ENCODE peak calls at places on chromosome 4, in six cellular contexts. J is WTC11, M is psoas muscle, T is glutamatergic neuron, A is upper lobe of right lung, Q is AG09319. V is an unnamed sample.

GRCh38 chr4:105666693-105667092 is 41.8 kb downstream of the INTS12 start:
- DNase-seq in J (no peak), M (no peak), T (no peak), A (no peak), Q (no peak), V (no peak)

GRCh38 chr4:7950301-7951092 is 10.8 kb upstream of the AFAP1 start:
- DNase-seq in J (no peak), M (no peak), T (no peak), A (peak), Q (no peak), V (no peak)

GRCh38 chr4:7266525-7267292 is 74.4 kb downstream of the SORCS2 start:
- DNase-seq in J (no peak), M (no peak), T (no peak), A (no peak), Q (peak), V (no peak)

GRCh38 chr4:4837921-4838601 is 21.4 kb upstream of the MSX1 start:
- DNase-seq in J (no peak), M (no peak), T (no peak), A (peak), Q (no peak), V (no peak)

GRCh38 chr4:181968371-181968770 is 274.8 kb upstream of the TENM3 start:
- DNase-seq in J (no peak), M (no peak), T (no peak), A (no peak), Q (no peak), V (no peak)

GRCh38 chr4:10082459-10083272 is 33.9 kb downstream of the WDR1 start:
- DNase-seq in J (peak), M (peak), T (peak), A (peak), Q (no peak), V (peak)

GRCh38 chr4:3630934-3631585 is 98.8 kb upstream of the LRPAP1 start:
- DNase-seq in J (no peak), M (no peak), T (no peak), A (no peak), Q (no peak), V (no peak)

GRCh38 chr4:123390846-123391456 is 5.6 kb upstream of the SPRY1 start:
- DNase-seq in J (no peak), M (no peak), T (no peak), A (no peak), Q (no peak), V (no peak)

GRCh38 chr4:109214622-109215350 is 87.7 kb downstream of the COL25A1 start:
- DNase-seq in J (no peak), M (no peak), T (no peak), A (no peak), Q (no peak), V (no peak)

GRCh38 chr4:137651128-137651527 is 118.8 kb upstream of the PCDH18 start:
- DNase-seq in J (no peak), M (no peak), T (no peak), A (no peak), Q (no peak), V (no peak)

GRCh38 chr4:84985952-84986351 is 19.5 kb upstream of the WDFY3 start:
- DNase-seq in J (no peak), M (no peak), T (no peak), A (no peak), Q (no peak), V (no peak)

GRCh38 chr4:106864231-106864630 is 171.9 kb downstream of the DKK2 start:
- DNase-seq in J (no peak), M (no peak), T (no peak), A (no peak), Q (no peak), V (no peak)

GRCh38 chr4:6044805-6045204 is 26.6 kb upstream of the C4orf50 start:
- DNase-seq in J (peak), M (no peak), T (no peak), A (no peak), Q (no peak), V (no peak)

GRCh38 chr4:185259719-185260118 is 50.3 kb downstream of the SNX25 start:
- DNase-seq in J (no peak), M (no peak), T (no peak), A (no peak), Q (no peak), V (no peak)

GRCh38 chr4:48178931-48179330 is 44.9 kb upstream of the TXK start:
- DNase-seq in J (no peak), M (no peak), T (no peak), A (no peak), Q (no peak), V (no peak)

GRCh38 chr4:85883180-85883579 is 408.2 kb downstream of the ARHGAP24 start:
- DNase-seq in J (no peak), M (no peak), T (no peak), A (no peak), Q (no peak), V (no peak)

GRCh38 chr4:1413687-1414479 is 7.6 kb upstream of the NKX1-1 start:
- DNase-seq in J (no peak), M (no peak), T (peak), A (peak), Q (no peak), V (no peak)

GRCh38 chr4:142452132-142452855 is 393.8 kb downstream of the INPP4B start:
- DNase-seq in J (no peak), M (no peak), T (no peak), A (no peak), Q (no peak), V (no peak)

GRCh38 chr4:45423876-45424275 is 697.5 kb upstream of the GNPDA2 start:
- DNase-seq in J (no peak), M (no peak), T (no peak), A (no peak), Q (no peak), V (no peak)

GRCh38 chr4:62342346-62342745 is 1142.2 kb downstream of the ADGRL3 start:
- DNase-seq in J (no peak), M (no peak), T (no peak), A (no peak), Q (no peak), V (no peak)

GRCh38 chr4:69759189-69759604 is 1.2 kb downstream of the SULT1B1 start:
- DNase-seq in J (no peak), M (no peak), T (no peak), A (no peak), Q (no peak), V (no peak)

GRCh38 chr4:176767183-176767582 is 25.5 kb downstream of the VEGFC start:
- DNase-seq in J (no peak), M (no peak), T (no peak), A (no peak), Q (no peak), V (no peak)

GRCh38 chr4:2535386-2536192 is 858 bp upstream of the FAM193A start:
- DNase-seq in J (peak), M (peak), T (peak), A (peak), Q (no peak), V (peak)

GRCh38 chr4:82638479-82638878 is 76.7 kb upstream of the TMEM150C start:
- DNase-seq in J (no peak), M (no peak), T (no peak), A (no peak), Q (no peak), V (no peak)

GRCh38 chr4:31160146-31160545 is 440.0 kb downstream of the PCDH7 start:
- DNase-seq in J (no peak), M (no peak), T (no peak), A (no peak), Q (no peak), V (no peak)

GRCh38 chr4:48914311-48914710 is 7.7 kb upstream of the OCIAD2 start:
- DNase-seq in J (no peak), M (no peak), T (no peak), A (no peak), Q (no peak), V (no peak)

GRCh38 chr4:119498520-119498919 is 130.1 kb downstream of the PDE5A start:
- DNase-seq in J (no peak), M (no peak), T (no peak), A (no peak), Q (no peak), V (no peak)

GRCh38 chr4:7630559-7631287 is 196.0 kb upstream of the PSAPL1 start:
- DNase-seq in J (no peak), M (peak), T (no peak), A (no peak), Q (peak), V (no peak)

GRCh38 chr4:1843852-1844251 is 12.1 kb downstream of the LETM1 start:
- DNase-seq in J (no peak), M (no peak), T (no peak), A (no peak), Q (no peak), V (no peak)

GRCh38 chr4:136526517-136526916 is 1005.8 kb downstream of the PCDH18 start:
- DNase-seq in J (no peak), M (no peak), T (no peak), A (no peak), Q (no peak), V (no peak)

GRCh38 chr4:140790171-140790570 is 34.0 kb upstream of the TBC1D9 start:
- DNase-seq in J (no peak), M (no peak), T (no peak), A (no peak), Q (no peak), V (no peak)

GRCh38 chr4:53908661-53909078 is 155.7 kb downstream of the CHIC2 start:
- DNase-seq in J (no peak), M (no peak), T (no peak), A (no peak), Q (peak), V (no peak)

GRCh38 chr4:34731045-34731444 is 1513.3 kb downstream of the ARAP2 start:
- DNase-seq in J (no peak), M (no peak), T (no peak), A (no peak), Q (no peak), V (no peak)

DNA sequence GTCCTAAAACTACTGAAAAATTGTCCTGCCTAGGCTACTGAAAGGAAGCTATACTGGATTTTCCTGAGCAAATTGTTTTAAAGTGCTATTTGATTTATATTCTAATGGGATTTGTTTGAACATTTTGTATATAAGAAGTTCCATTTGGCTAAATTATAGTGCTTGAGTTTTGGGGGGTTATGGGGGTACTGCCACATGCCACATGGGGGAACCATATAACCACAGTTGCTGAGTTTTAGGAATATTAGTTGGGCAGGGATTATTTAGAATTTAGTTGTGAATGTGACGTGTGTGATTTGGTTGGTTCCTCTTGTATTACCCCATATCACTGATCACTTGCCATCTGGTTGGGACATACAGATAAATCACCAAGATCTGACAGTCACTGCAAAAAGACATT is 224.5 kb upstream of the TAPT1 start:
- DNase-seq in J (no peak), M (no peak), T (no peak), A (no peak), Q (no peak), V (no peak)
- TF ChIP-seq CTCF in J (no peak), M (peak), T (no peak), A (peak), Q (peak), V (no peak)

GRCh38 chr4:42655921-42656735 is 777 bp downstream of the ATP8A1 start:
- DNase-seq in J (peak), M (peak), T (peak), A (peak), Q (no peak), V (peak)
- TF ChIP-seq CTCF in J (no peak), M (no peak), T (no peak), A (no peak), Q (no peak), V (no peak)

GRCh38 chr4:75434105-75434504 is 80.1 kb downstream of the RCHY1 start:
- DNase-seq in J (no peak), M (no peak), T (no peak), A (no peak), Q (no peak), V (no peak)
- TF ChIP-seq CTCF in J (no peak), M (no peak), T (no peak), A (no peak), Q (no peak), V (no peak)

GRCh38 chr4:125758438-125758837 is 443.7 kb downstream of the FAT4 start:
- DNase-seq in J (no peak), M (no peak), T (no peak), A (no peak), Q (no peak), V (no peak)

GRCh38 chr4:125765936-125766335 is 451.2 kb downstream of the FAT4 start:
- DNase-seq in J (no peak), M (no peak), T (no peak), A (no peak), Q (no peak), V (no peak)

GRCh38 chr4:125760956-125761355 is 446.2 kb downstream of the FAT4 start:
- DNase-seq in J (no peak), M (no peak), T (no peak), A (no peak), Q (no peak), V (no peak)

GRCh38 chr4:125762537-125762936 is 447.8 kb downstream of the FAT4 start:
- DNase-seq in J (no peak), M (no peak), T (no peak), A (no peak), Q (no peak), V (no peak)
- TF ChIP-seq CTCF in J (no peak), M (no peak), T (no peak), A (no peak), Q (peak), V (no peak)

V was measured in natural killer cell.